ENCODE peak calls at places on chromosomes 16 and 17, in five cellular contexts. J is naive B cell, U is hippocampal formation, N is fibroblast of gingiva, S is Right ventricle myocardium superior. B is an unnamed sample.

GRCh38 chr16:56357291-56357764 is 68.0 kb downstream of the AMFR start:
- DNase-seq in N (peak), J (no peak), U (no peak), S (peak), B (peak)

GRCh38 chr17:39838057-39838456 is 26.1 kb downstream of the IKZF3 start:
- DNase-seq in U (no peak), J (no peak), S (no peak), N (no peak), B (no peak)

GRCh38 chr17:57604771-57605733 is 140.0 kb downstream of the CCDC182 start:
- DNase-seq in N (peak), J (peak), S (peak), U (peak), B (no peak)

GRCh38 chr17:32936894-32937500 is 9.0 kb downstream of the TMEM98 start:
- DNase-seq in U (peak), N (peak), J (peak), S (peak), B (peak)

GRCh38 chr16:843771-844170 is 43.2 kb upstream of the GNG13 start:
- DNase-seq in S (no peak), J (no peak), U (no peak), N (no peak), B (no peak)

GRCh38 chr16:2086136-2086742 is 38.5 kb downstream of the TSC2 start:
- DNase-seq in U (no peak), S (no peak), N (no peak), J (no peak), B (no peak)

GRCh38 chr17:45834471-45835396 is 9.9 kb upstream of the SPPL2C start:
- DNase-seq in U (no peak), J (no peak), N (no peak), S (no peak), B (no peak)

GRCh38 chr16:57245472-57246113 is 534 bp downstream of the ARL2BP start:
- DNase-seq in S (peak), N (no peak), U (no peak), J (no peak), B (no peak)

GRCh38 chr16:80580109-80580832 is 39.5 kb downstream of the DYNLRB2 start:
- DNase-seq in S (no peak), U (no peak), J (no peak), N (no peak), B (no peak)

GRCh38 chr17:79835470-79835899 is 3.8 kb downstream of the CBX4 start:
- DNase-seq in S (no peak), U (no peak), N (no peak), J (no peak), B (peak)

GRCh38 chr17:59387351-59388069 is 56.1 kb downstream of the YPEL2 start:
- DNase-seq in N (peak), S (no peak), J (no peak), U (no peak), B (no peak)

GRCh38 chr17:48011405-48012150 is 26.0 kb downstream of the COPZ2 start:
- DNase-seq in N (no peak), J (peak), U (no peak), S (no peak), B (peak)

GRCh38 chr17:78019367-78019975 is 61.0 kb downstream of the TNRC6C start:
- DNase-seq in U (peak), S (no peak), J (no peak), N (peak), B (no peak)

GRCh38 chr16:55562936-55563335 is 3.5 kb upstream of the CAPNS2 start:
- DNase-seq in N (peak), J (no peak), U (no peak), S (no peak), B (no peak)

GRCh38 chr16:57752581-57753447 is 17.2 kb downstream of the KATNB1 start:
- DNase-seq in N (no peak), U (no peak), J (no peak), S (peak), B (no peak)

GRCh38 chr17:44108440-44109311 is 14.8 kb downstream of the HDAC5 start:
- DNase-seq in N (peak), J (no peak), U (no peak), S (peak), B (peak)

GRCh38 chr17:74959826-74960738 is 12.5 kb downstream of the HID1 start:
- DNase-seq in U (no peak), N (no peak), S (no peak), J (no peak), B (no peak)

GRCh38 chr16:53855056-53855455 is 151.1 kb downstream of the FTO start:
- DNase-seq in J (no peak), S (no peak), N (no peak), U (no peak), B (no peak)

GRCh38 chr17:56497132-56497531 is 96.4 kb upstream of the NOG start:
- DNase-seq in U (no peak), J (no peak), S (no peak), N (no peak), B (no peak)

GRCh38 chr17:63549289-63549945 is 860 bp upstream of the DCAF7 start:
- DNase-seq in U (no peak), J (no peak), S (no peak), N (no peak), B (no peak)

GRCh38 chr16:88618182-88618955 is 20.0 kb upstream of the IL17C start:
- DNase-seq in U (no peak), J (no peak), S (no peak), N (no peak), B (no peak)

GRCh38 chr16:49528564-49529150 is 155.1 kb downstream of the C16orf78 start:
- DNase-seq in S (no peak), U (no peak), J (no peak), N (no peak), B (no peak)

GRCh38 chr16:37511-37910 is 15.9 kb downstream of the POLR3K start:
- DNase-seq in S (no peak), J (peak), N (no peak), U (no peak), B (no peak)

GRCh38 chr16:52066951-52067350 is 480.0 kb downstream of the TOX3 start:
- DNase-seq in J (no peak), U (peak), N (no peak), S (no peak), B (no peak)

B was measured in endodermal cell.